ENCODE peak calls at places on chromosomes 12 and 14, in six cellular contexts. A, T, Y, N, B and K are unnamed samples.
A peak's percentile ranks its signal among the peaks of the same experiment; 100 is the strongest.

GRCh38 chr14:72512925-72513324 is 381.0 kb downstream of the DPF3 start:
- DNase-seq in B (no peak), A (no peak), N (no peak), Y (no peak), T (no peak), K (no peak)

GRCh38 chr14:75375983-75376382 is 51.8 kb upstream of the JDP2 start:
- DNase-seq in B (no peak), T (no peak), A (no peak), Y (no peak), N (no peak), K (no peak)

GRCh38 chr14:96251656-96252155 is 4.3 kb upstream of the BDKRB1 start:
- DNase-seq in A (no peak), T (no peak), B (no peak), N (no peak), Y (no peak), K (no peak)

GRCh38 chr14:75781096-75781495 is 120.0 kb downstream of the TTLL5 start:
- DNase-seq in Y (peak; percentile 72), A (no peak), B (no peak), T (no peak), N (no peak), K (no peak)

GRCh38 chr14:72962829-72963312 is 36.6 kb downstream of the DCAF4 start:
- DNase-seq in Y (peak; percentile 87), A (no peak), N (peak; percentile 11), B (no peak), T (no peak), K (peak; percentile 66)

GRCh38 chr12:93025145-93026103 is 96.3 kb upstream of the EEA1 start:
- DNase-seq in N (no peak), A (no peak), Y (peak; percentile 74), T (no peak), B (no peak), K (peak; percentile 27)

GRCh38 chr12:102851246-102851645 is 65.8 kb downstream of the PAH start:
- DNase-seq in T (no peak), A (no peak), Y (peak; percentile 18), N (no peak), B (no peak), K (no peak)

GRCh38 chr12:80935076-80935475 is 2.7 kb downstream of the LIN7A start:
- DNase-seq in N (no peak), B (no peak), A (no peak), Y (no peak), T (no peak), K (no peak)

GRCh38 chr12:52032431-52032796 is 18.8 kb upstream of the NR4A1 start:
- DNase-seq in B (no peak), Y (peak; percentile 39), A (peak; percentile 93), N (no peak), T (peak; percentile 86), K (no peak)

GRCh38 chr14:98714604-98715003 is 557.4 kb downstream of the BCL11B start:
- DNase-seq in Y (no peak), B (no peak), N (no peak), A (no peak), T (no peak), K (no peak)

GRCh38 chr12:129771238-129771637 is 132.6 kb downstream of the TMEM132D start:
- DNase-seq in B (no peak), T (no peak), Y (no peak), A (no peak), N (no peak), K (no peak)

GRCh38 chr14:104549536-104550339 is 29.8 kb upstream of the C14orf180 start:
- DNase-seq in A (no peak), Y (no peak), N (no peak), T (no peak), B (no peak), K (no peak)

GRCh38 chr12:12734561-12735071 is 17.4 kb downstream of the CDKN1B start:
- DNase-seq in B (no peak), Y (no peak), N (no peak), T (no peak), A (no peak), K (peak; percentile 27)

GRCh38 chr12:124286414-124286813 is 8.5 kb upstream of the RFLNA start:
- DNase-seq in T (peak; percentile 57), B (no peak), A (no peak), N (no peak), Y (peak; percentile 85), K (peak; percentile 42)

GRCh38 chr14:20440465-20440864 is 4.5 kb upstream of the KLHL33 start:
- DNase-seq in Y (no peak), N (no peak), A (no peak), T (no peak), B (no peak), K (no peak)

GRCh38 chr12:12091977-12092663 is 21.4 kb downstream of the BCL2L14 start:
- DNase-seq in A (no peak), T (no peak), B (no peak), N (no peak), Y (no peak), K (no peak)

GRCh38 chr12:52079576-52080402 is at the start of gene SMIM41:
- DNase-seq in Y (no peak), T (no peak), A (no peak), N (no peak), B (no peak), K (no peak)

GRCh38 chr14:95522116-95522515 is 5.7 kb upstream of the SYNE3 start:
- DNase-seq in T (no peak), A (no peak), Y (no peak), N (no peak), B (no peak), K (no peak)

GRCh38 chr12:100753837-100754236 is 40.7 kb upstream of the ANO4 start:
- DNase-seq in Y (peak; percentile 98), A (no peak), B (no peak), T (no peak), N (no peak), K (no peak)

GRCh38 chr14:91755560-91755959 is 23.7 kb upstream of the CATSPERB start:
- DNase-seq in T (no peak), A (no peak), N (no peak), Y (peak; percentile 93), B (no peak), K (no peak)

GRCh38 chr12:85825751-85826150 is 10.5 kb downstream of the RASSF9 start:
- DNase-seq in Y (peak; percentile 81), A (no peak), B (no peak), N (no peak), T (no peak), K (no peak)

GRCh38 chr12:76878045-76878898 is 547 bp downstream of the CSRP2 start:
- DNase-seq in A (peak; percentile 27), Y (peak; percentile 46), B (peak; percentile 7), N (peak; percentile 58), T (peak; percentile 55), K (peak; percentile 63)

GRCh38 chr12:131008461-131009270 is 55.0 kb downstream of the ADGRD1 start:
- DNase-seq in T (no peak), B (no peak), A (no peak), Y (no peak), N (no peak), K (no peak)

GRCh38 chr12:131006036-131006735 is 52.5 kb downstream of the ADGRD1 start:
- DNase-seq in B (no peak), Y (no peak), T (no peak), A (no peak), N (no peak), K (no peak)

GRCh38 chr12:131007031-131007793 is 53.5 kb downstream of the ADGRD1 start:
- DNase-seq in Y (no peak), A (peak; percentile 36), B (no peak), N (no peak), T (no peak), K (no peak)

GRCh38 chr12:131009595-131010270 is 56.0 kb downstream of the ADGRD1 start:
- DNase-seq in B (no peak), N (no peak), A (no peak), T (no peak), Y (no peak), K (no peak)

DNA sequence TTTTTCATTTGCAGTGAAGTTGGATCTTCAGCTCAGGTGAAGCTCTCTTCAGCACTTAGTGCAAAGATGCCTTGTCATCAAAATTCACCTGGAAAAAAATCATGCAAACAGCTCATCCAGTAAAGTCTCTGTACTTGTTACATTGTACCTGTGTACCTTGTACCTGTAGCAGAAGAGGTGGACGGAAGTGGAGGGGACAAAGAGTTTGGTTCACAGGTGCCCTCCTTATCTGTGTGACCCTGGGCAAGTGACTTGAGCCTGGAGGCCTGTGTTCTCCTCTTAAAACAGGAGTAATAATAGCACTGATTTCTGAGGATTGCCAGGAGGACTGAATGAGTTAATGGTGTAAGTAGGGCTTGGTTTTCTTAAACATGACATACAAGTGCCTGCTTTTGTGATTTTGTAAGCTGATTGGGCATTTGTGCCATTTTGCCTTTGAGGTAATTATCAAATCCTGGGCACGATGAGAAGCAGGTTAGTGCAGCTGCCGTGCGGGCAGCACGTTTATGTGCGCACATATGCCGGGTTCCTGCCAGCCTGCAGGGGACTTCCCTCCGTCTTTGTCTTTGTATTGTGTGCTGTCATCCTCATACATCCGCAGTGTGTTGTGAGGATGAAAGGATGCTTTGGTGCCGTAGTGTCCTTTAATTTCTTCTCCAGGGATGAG is 54.2 kb downstream of the ADGRD1 start:
- DNase-seq in A (no peak), Y (no peak), B (no peak), N (no peak), T (no peak), K (no peak)
- H3K27me3 ChIP-seq in A (no peaks in the 10 kb centered on the region), Y (no peaks in the 10 kb centered on the region), B (no peaks in the 10 kb centered on the region), N (peaks cover 43% of the 10 kb centered on the region), T (peaks cover 14% of the 10 kb centered on the region), K (peaks cover 4% of the 10 kb centered on the region)

GRCh38 chr12:120157678-120158077 is 36.8 kb downstream of the GCN1 start:
- DNase-seq in T (no peak), A (no peak), B (no peak), Y (no peak), N (no peak), K (no peak)
- H3K36me3 ChIP-seq in T (peaks cover 36% of the 10 kb centered on the region), A (no peaks in the 10 kb centered on the region), B (peaks cover 64% of the 10 kb centered on the region), Y (peaks cover 67% of the 10 kb centered on the region), N (peaks cover 98% of the 10 kb centered on the region), K (peaks cover 98% of the 10 kb centered on the region)

DNA sequence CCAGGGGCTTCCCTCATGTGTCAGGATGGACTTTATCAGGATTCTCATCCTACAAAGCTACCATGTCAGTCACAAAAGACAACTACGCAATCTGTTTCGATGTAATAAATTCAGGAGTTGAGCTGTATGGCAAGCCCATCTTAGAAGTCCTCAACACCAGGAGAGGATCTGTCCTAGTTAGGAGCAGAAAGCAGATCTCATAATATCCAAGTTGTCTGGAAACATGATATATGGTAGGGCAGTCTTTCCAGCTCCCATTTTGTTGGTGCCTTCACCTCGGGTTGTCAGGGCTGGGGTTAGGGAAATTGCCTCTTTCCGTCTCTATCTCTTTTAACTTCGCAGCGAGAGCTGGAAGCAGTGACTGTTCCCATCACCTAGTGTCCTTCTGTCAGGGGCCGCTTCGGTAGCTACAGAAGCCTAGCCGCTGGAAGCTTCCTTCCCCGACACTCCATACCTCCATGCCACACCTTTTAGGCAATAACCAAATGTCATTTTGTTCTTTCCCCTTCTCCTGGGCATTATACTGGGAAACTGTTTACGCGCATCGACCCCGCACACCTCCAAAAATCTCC is 1.4 kb downstream of the NIN start:
- DNase-seq in A (no peak), N (no peak), T (no peak), Y (no peak), B (no peak), K (peak; percentile 35)
- H3K27me3 ChIP-seq in A (no peaks in the 10 kb centered on the region), N (no peaks in the 10 kb centered on the region), T (no peaks in the 10 kb centered on the region), Y (no peaks in the 10 kb centered on the region), B (no peaks in the 10 kb centered on the region), K (no peaks in the 10 kb centered on the region)

GRCh38 chr12:108801736-108802665 is 55.4 kb downstream of the SSH1 start:
- DNase-seq in T (no peak), B (no peak), A (peak; percentile 72), N (peak; percentile 91), Y (no peak), K (no peak)
- H3K36me3 ChIP-seq in T (no peaks in the 10 kb centered on the region), B (no peaks in the 10 kb centered on the region), A (no peaks in the 10 kb centered on the region), N (peaks cover 70% of the 10 kb centered on the region), Y (peaks cover 40% of the 10 kb centered on the region), K (peaks cover 49% of the 10 kb centered on the region)

GRCh38 chr12:48009471-48009870 is 5.2 kb upstream of the COL2A1 start:
- DNase-seq in Y (no peak), N (no peak), A (no peak), T (no peak), B (no peak), K (no peak)
- H3K27me3 ChIP-seq in Y (peaks cover 24% of the 10 kb centered on the region), N (peaks cover 10% of the 10 kb centered on the region), A (peaks cover 10% of the 10 kb centered on the region), T (peaks cover 9% of the 10 kb centered on the region), B (peaks cover 13% of the 10 kb centered on the region), K (peaks cover 2% of the 10 kb centered on the region)